ENCODE peak calls at places on chromosomes 12 and 14, in four cellular contexts. E is NCI-H69, B is NCI-H2081, S is NCI-H1105 treated with DMSO at 0.1 percent for 48 hours. M is an unnamed sample.
A peak's percentile ranks its signal among the peaks of the same experiment; 100 is the strongest.

GRCh38 chr14:66468778-66469367 is 17.3 kb upstream of the CCDC196 start:
- DNase-seq in B (no peak), S (no peak), E (no peak), M (no peak)

GRCh38 chr12:53709671-53710070 is 17.6 kb downstream of the CALCOCO1 start:
- DNase-seq in S (no peak), B (no peak), E (peak; percentile 50), M (no peak)

GRCh38 chr12:24127919-24128721 is 178.7 kb upstream of the SOX5 start:
- DNase-seq in E (peak; percentile 40), S (no peak), B (peak; percentile 17), M (no peak)

GRCh38 chr14:104782086-104782822 is 13.3 kb downstream of the AKT1 start:
- DNase-seq in S (no peak), E (no peak), B (no peak), M (no peak)

GRCh38 chr12:112419269-112420133 is 754 bp downstream of the PTPN11 start:
- DNase-seq in B (no peak), S (no peak), E (peak; percentile 46), M (peak; percentile 81)

GRCh38 chr14:56199976-56200577 is 81.9 kb downstream of the PELI2 start:
- DNase-seq in S (no peak), E (peak; percentile 71), B (peak; percentile 68), M (no peak)

GRCh38 chr12:12807970-12808702 is 5.0 kb upstream of the DDX47 start:
- DNase-seq in E (peak; percentile 67), S (no peak), B (peak; percentile 51), M (no peak)

GRCh38 chr12:119061208-119061796 is 80.0 kb downstream of the SRRM4 start:
- DNase-seq in B (no peak), S (no peak), E (no peak), M (peak; percentile 58)

GRCh38 chr14:103846569-103847438 is 571 bp downstream of the PPP1R13B start:
- DNase-seq in S (peak; percentile 43), E (peak; percentile 81), B (peak; percentile 65), M (peak; percentile 52)

GRCh38 chr12:106581543-106582263 is 1.1 kb upstream of the RFX4 start:
- DNase-seq in S (peak; percentile 3), B (no peak), E (peak; percentile 56), M (peak; percentile 43)

GRCh38 chr14:60561845-60562746 is 53.1 kb downstream of the SIX6 start:
- DNase-seq in S (peak; percentile 71), B (peak; percentile 72), E (peak; percentile 91), M (peak; percentile 22)

GRCh38 chr14:104751539-104752337 is 1.2 kb upstream of the SIVA1 start:
- DNase-seq in S (no peak), E (no peak), B (no peak), M (no peak)

GRCh38 chr14:30621354-30621953 is 665 bp upstream of the SCFD1 start:
- DNase-seq in S (no peak), E (peak; percentile 68), B (peak; percentile 36), M (peak; percentile 54)

GRCh38 chr12:121620328-121620891 is 5.9 kb upstream of the ORAI1 start:
- DNase-seq in B (no peak), E (no peak), S (no peak), M (no peak)

GRCh38 chr12:123389560-123390351 is 5.8 kb downstream of the KMT5A start:
- DNase-seq in S (no peak), B (no peak), E (peak; percentile 50), M (peak; percentile 60)

GRCh38 chr14:53389207-53389606 is 236.1 kb upstream of the DDHD1 start:
- DNase-seq in E (no peak), S (no peak), B (no peak), M (no peak)

GRCh38 chr14:79575032-79575431 is 636.3 kb downstream of the DIO2 start:
- DNase-seq in S (no peak), E (peak; percentile 44), B (no peak), M (no peak)

GRCh38 chr14:88388741-88389282 is 3.4 kb downstream of the SPATA7 start:
- DNase-seq in E (no peak), S (no peak), B (no peak), M (no peak)

GRCh38 chr14:32497233-32497632 is 168.1 kb downstream of the AKAP6 start:
- DNase-seq in B (no peak), S (no peak), E (no peak), M (no peak)

GRCh38 chr12:68342966-68343365 is 10.8 kb upstream of the MDM1 start:
- DNase-seq in S (peak; percentile 86), E (peak; percentile 88), B (peak; percentile 83), M (no peak)

GRCh38 chr14:31944256-31945073 is 132.6 kb upstream of the ARHGAP5 start:
- DNase-seq in E (peak; percentile 93), B (no peak), S (no peak), M (no peak)

GRCh38 chr12:62649412-62650116 is 182.9 kb downstream of the MON2 start:
- DNase-seq in B (no peak), E (no peak), S (no peak), M (no peak)

GRCh38 chr12:113766133-113766879 is 199.8 kb downstream of the RBM19 start:
- DNase-seq in B (no peak), S (no peak), E (peak; percentile 34), M (no peak)

GRCh38 chr12:32641287-32641901 is 37.7 kb upstream of the DNM1L start:
- DNase-seq in B (no peak), E (no peak), S (no peak), M (no peak)

GRCh38 chr12:26953447-26953846 is 15.2 kb downstream of the FGFR1OP2 start:
- DNase-seq in E (no peak), B (no peak), S (no peak), M (peak; percentile 62)

GRCh38 chr14:64198486-64198885 is 95.7 kb downstream of the ESR2 start:
- DNase-seq in S (no peak), B (no peak), E (no peak), M (no peak)

GRCh38 chr14:105944632-105945610 is 418.5 kb downstream of the TMEM121 start:
- DNase-seq in S (peak; percentile 63), B (peak; percentile 43), E (peak; percentile 87), M (peak; percentile 71)

GRCh38 chr14:68631691-68632590 is 160.9 kb downstream of the ZFP36L1 start:
- DNase-seq in E (no peak), B (no peak), S (no peak), M (no peak)

GRCh38 chr12:129911437-129912049 is 7.7 kb upstream of the TMEM132D start:
- DNase-seq in S (peak; percentile 79), E (peak; percentile 65), B (peak; percentile 85), M (peak; percentile 69)

GRCh38 chr12:122958198-122958888 is 7.9 kb downstream of the ABCB9 start:
- DNase-seq in B (no peak), S (no peak), E (no peak), M (no peak)

GRCh38 chr14:75059642-75060041 is 4.2 kb downstream of the ACYP1 start:
- DNase-seq in S (no peak), B (no peak), E (no peak), M (no peak)

GRCh38 chr12:22334696-22335290 is at the start of gene ST8SIA1:
- DNase-seq in B (peak; percentile 38), E (peak; percentile 66), S (peak; percentile 71), M (peak; percentile 61)

GRCh38 chr14:97413991-97414717 is 617.0 kb downstream of the VRK1 start:
- DNase-seq in S (no peak), E (no peak), B (no peak), M (no peak)

GRCh38 chr12:94603434-94604068 is 46.8 kb downstream of the TMCC3 start:
- DNase-seq in S (no peak), E (peak; percentile 27), B (peak; percentile 9), M (peak; percentile 33)